ENCODE peak calls at places on chromosomes 13 and 19, in nine cellular contexts. C is psoas muscle; B is tibial nerve; S is epithelial cell of prostate; A is stimulated activated CD8-positive, alpha-beta memory T cell treated with anti-CD3 and anti-CD28 coated beads, Interleukin-4, amount 100 ng/mL, for 24 hours; R is activated T-cell treated with anti-CD3 and anti-CD28 coated beads, Interleukin-2, amount 50 U/mL, for 48 hours; L is AG10803; G is frontal cortex; Q is mesothelial cell of epicardium. U is an unnamed sample.
A peak's percentile ranks its signal among the peaks of the same experiment; 100 is the strongest.

GRCh38 chr13:25699600-25699999 is 327.8 kb downstream of the ATP8A2 start:
- DNase-seq in C (no peak), B (no peak), S (no peak), A (no peak), R (no peak), L (no peak), G (no peak), Q (no peak), U (no peak)

GRCh38 chr19:54147676-54148075 is 10.1 kb downstream of the CNOT3 start:
- DNase-seq in C (no peak), B (no peak), S (no peak), A (no peak), R (no peak), L (no peak), G (no peak), Q (no peak), U (no peak)

GRCh38 chr19:49442793-49443365 is 1.6 kb upstream of the SLC17A7 start:
- DNase-seq in C (peak; percentile 97), B (peak; percentile 97), S (peak; percentile 20), A (no peak), R (peak; percentile 80), L (peak; percentile 85), G (peak; percentile 76), Q (peak; percentile 73), U (no peak)

GRCh38 chr13:74920945-74921725 is 560.8 kb downstream of the TBC1D4 start:
- DNase-seq in C (no peak), B (no peak), S (no peak), A (no peak), R (no peak), L (no peak), G (no peak), Q (no peak), U (no peak)

GRCh38 chr13:24995225-24995804 is 100.6 kb upstream of the PABPC3 start:
- DNase-seq in C (no peak), B (no peak), S (peak; percentile 44), A (peak; percentile 28), R (peak; percentile 46), L (peak; percentile 86), G (peak; percentile 58), Q (no peak), U (peak; percentile 47)

GRCh38 chr19:17965370-17966114 is 1.4 kb upstream of the KCNN1 start:
- DNase-seq in C (no peak), B (no peak), S (no peak), A (no peak), R (no peak), L (no peak), G (no peak), Q (no peak), U (no peak)

GRCh38 chr13:40123962-40124647 is 468.6 kb downstream of the COG6 start:
- DNase-seq in C (no peak), B (no peak), S (no peak), A (no peak), R (no peak), L (no peak), G (no peak), Q (no peak), U (no peak)

GRCh38 chr19:15631817-15632216 is 8.9 kb upstream of the CYP4F3 start:
- DNase-seq in C (no peak), B (no peak), S (no peak), A (peak; percentile 11), R (peak; percentile 41), L (no peak), G (no peak), Q (no peak), U (no peak)

GRCh38 chr13:110436786-110437370 is 124.6 kb downstream of the RAB20 start:
- DNase-seq in C (no peak), B (no peak), S (no peak), A (no peak), R (no peak), L (no peak), G (no peak), Q (no peak), U (no peak)

GRCh38 chr13:39297664-39298171 is 259.5 kb downstream of the NHLRC3 start:
- DNase-seq in C (no peak), B (no peak), S (no peak), A (no peak), R (no peak), L (peak; percentile 31), G (no peak), Q (no peak), U (no peak)

GRCh38 chr13:29503041-29503837 is 92.2 kb downstream of the SLC7A1 start:
- DNase-seq in C (peak; percentile 65), B (no peak), S (no peak), A (no peak), R (no peak), L (peak; percentile 54), G (no peak), Q (no peak), U (no peak)

GRCh38 chr19:49931293-49932040 is 2.2 kb upstream of the NUP62 start:
- DNase-seq in C (no peak), B (no peak), S (no peak), A (no peak), R (no peak), L (no peak), G (no peak), Q (no peak), U (no peak)

GRCh38 chr13:38941353-38941945 is 49.2 kb downstream of the STOML3 start:
- DNase-seq in C (no peak), B (no peak), S (no peak), A (no peak), R (no peak), L (peak; percentile 0), G (no peak), Q (no peak), U (no peak)

GRCh38 chr13:44263920-44264610 is 109.6 kb upstream of the SERP2 start:
- DNase-seq in C (no peak), B (no peak), S (no peak), A (no peak), R (no peak), L (peak; percentile 16), G (no peak), Q (no peak), U (no peak)

GRCh38 chr19:11242864-11243797 is 3.7 kb downstream of the ANGPTL8 start:
- DNase-seq in C (peak; percentile 95), B (peak; percentile 94), S (no peak), A (peak; percentile 84), R (peak; percentile 96), L (peak; percentile 66), G (peak; percentile 100), Q (peak; percentile 80), U (peak; percentile 21)

GRCh38 chr13:112840472-112841302 is 128.3 kb upstream of the MCF2L start:
- DNase-seq in C (no peak), B (no peak), S (no peak), A (no peak), R (no peak), L (no peak), G (no peak), Q (no peak), U (no peak)

GRCh38 chr13:94657167-94657566 is 55.2 kb downstream of the SOX21 start:
- DNase-seq in C (no peak), B (no peak), S (no peak), A (no peak), R (no peak), L (peak; percentile 31), G (no peak), Q (no peak), U (no peak)

GRCh38 chr19:41018736-41019290 is 27.7 kb downstream of the CYP2B6 start:
- DNase-seq in C (no peak), B (no peak), S (no peak), A (no peak), R (no peak), L (no peak), G (no peak), Q (no peak), U (no peak)

GRCh38 chr13:43373400-43373799 is 350.0 kb downstream of the DNAJC15 start:
- DNase-seq in C (no peak), B (no peak), S (no peak), A (no peak), R (no peak), L (no peak), G (no peak), Q (no peak), U (no peak)

GRCh38 chr19:39823693-39824092 is 10.3 kb downstream of the DYRK1B start:
- DNase-seq in C (no peak), B (no peak), S (no peak), A (no peak), R (no peak), L (no peak), G (no peak), Q (no peak), U (no peak)

GRCh38 chr13:102286326-102286725 is 115.5 kb downstream of the FGF14 start:
- DNase-seq in C (no peak), B (no peak), S (peak; percentile 95), A (no peak), R (no peak), L (peak; percentile 75), G (no peak), Q (no peak), U (no peak)

GRCh38 chr19:41711376-41712261 is 3.2 kb downstream of the CEACAM5 start:
- DNase-seq in C (no peak), B (no peak), S (no peak), A (no peak), R (no peak), L (no peak), G (no peak), Q (no peak), U (no peak)

GRCh38 chr19:11382898-11383705 is 1.0 kb downstream of the EPOR start:
- DNase-seq in C (peak; percentile 71), B (no peak), S (no peak), A (no peak), R (peak; percentile 69), L (no peak), G (no peak), Q (no peak), U (peak; percentile 21)

U was measured in NCI-H2107.